ENCODE peak calls at places on chromosomes 16 and 17, in eight cellular contexts. O, X, Y, W, G, R, C and Z are unnamed samples.

GRCh38 chr16:84446596-84447392 is 57.7 kb downstream of the MEAK7 start:
- DNase-seq in O (no peak), X (no peak), Y (no peak), W (no peak), G (no peak), R (no peak), C (no peak), Z (no peak)

GRCh38 chr16:58461640-58462039 is 38.3 kb upstream of the NDRG4 start:
- DNase-seq in O (no peak), X (no peak), Y (no peak), W (no peak), G (no peak), R (no peak), C (no peak), Z (no peak)

GRCh38 chr17:7837375-7838290 is 3.6 kb downstream of the KDM6B start:
- DNase-seq in O (no peak), X (no peak), Y (no peak), W (no peak), G (no peak), R (no peak), C (no peak), Z (no peak)

GRCh38 chr16:959232-960040 is 11.3 kb downstream of the LMF1 start:
- DNase-seq in O (no peak), X (no peak), Y (no peak), W (no peak), G (no peak), R (no peak), C (peak), Z (no peak)

GRCh38 chr17:11238710-11239109 is 2.3 kb upstream of the SHISA6 start:
- DNase-seq in O (no peak), X (no peak), Y (no peak), W (no peak), G (no peak), R (no peak), C (no peak), Z (no peak)

GRCh38 chr17:32310927-32311568 is 30.9 kb downstream of the C17orf75 start:
- DNase-seq in O (no peak), X (no peak), Y (no peak), W (no peak), G (no peak), R (no peak), C (no peak), Z (no peak)

GRCh38 chr16:52837251-52837650 is 215.4 kb downstream of the CHD9NB start:
- DNase-seq in O (peak), X (no peak), Y (no peak), W (no peak), G (no peak), R (no peak), C (no peak), Z (no peak)

GRCh38 chr16:47019563-47019962 is 46.1 kb upstream of the DNAJA2 start:
- DNase-seq in O (no peak), X (no peak), Y (no peak), W (no peak), G (no peak), R (no peak), C (no peak), Z (no peak)

GRCh38 chr17:19648475-19649406 is at the start of gene ALDH3A2:
- DNase-seq in O (peak), X (peak), Y (peak), W (peak), G (peak), R (peak), C (peak), Z (peak)

GRCh38 chr17:31537558-31537957 is 146.1 kb downstream of the RAB11FIP4 start:
- DNase-seq in O (no peak), X (no peak), Y (no peak), W (peak), G (no peak), R (peak), C (no peak), Z (peak)

GRCh38 chr16:50535506-50536257 is 12.5 kb upstream of the NKD1 start:
- DNase-seq in O (no peak), X (no peak), Y (no peak), W (no peak), G (no peak), R (no peak), C (no peak), Z (no peak)

GRCh38 chr17:43018932-43019331 is 3.3 kb downstream of the VAT1 start:
- DNase-seq in O (no peak), X (no peak), Y (no peak), W (no peak), G (no peak), R (no peak), C (no peak), Z (no peak)

GRCh38 chr17:50719924-50720805 is 762 bp downstream of the LUC7L3 start:
- DNase-seq in O (no peak), X (no peak), Y (peak), W (no peak), G (no peak), R (no peak), C (no peak), Z (no peak)

GRCh38 chr16:59905628-59906027 is 1171.5 kb upstream of the GOT2 start:
- DNase-seq in O (peak), X (no peak), Y (no peak), W (no peak), G (no peak), R (no peak), C (no peak), Z (no peak)

GRCh38 chr17:42459256-42459982 is 741 bp downstream of the ATP6V0A1 start:
- DNase-seq in O (peak), X (no peak), Y (peak), W (peak), G (peak), R (peak), C (peak), Z (peak)

GRCh38 chr17:61478026-61478789 is 26.0 kb downstream of the TBX4 start:
- DNase-seq in O (no peak), X (no peak), Y (no peak), W (no peak), G (no peak), R (no peak), C (peak), Z (no peak)

GRCh38 chr16:86714166-86714565 is 135.8 kb downstream of the FOXL1 start:
- DNase-seq in O (no peak), X (no peak), Y (no peak), W (no peak), G (no peak), R (no peak), C (no peak), Z (no peak)

GRCh38 chr16:28910046-28911031 is 14.7 kb downstream of the RABEP2 start:
- DNase-seq in O (no peak), X (no peak), Y (no peak), W (no peak), G (no peak), R (peak), C (no peak), Z (no peak)

GRCh38 chr17:77546772-77547201 is 406.0 kb downstream of the SEC14L1 start:
- DNase-seq in O (no peak), X (no peak), Y (no peak), W (no peak), G (no peak), R (peak), C (no peak), Z (no peak)

GRCh38 chr17:12395733-12396354 is 269.8 kb upstream of the MYOCD start:
- DNase-seq in O (peak), X (no peak), Y (no peak), W (peak), G (no peak), R (no peak), C (no peak), Z (peak)

GRCh38 chr16:20950294-20950693 is 49.7 kb downstream of the LYRM1 start:
- DNase-seq in O (no peak), X (no peak), Y (no peak), W (no peak), G (no peak), R (no peak), C (no peak), Z (no peak)

GRCh38 chr17:55693244-55694216 is 29.1 kb downstream of the TMEM100 start:
- DNase-seq in O (no peak), X (no peak), Y (no peak), W (peak), G (peak), R (peak), C (no peak), Z (peak)

GRCh38 chr17:40247926-40248495 is 28.9 kb downstream of the WIPF2 start:
- DNase-seq in O (no peak), X (no peak), Y (peak), W (peak), G (no peak), R (no peak), C (no peak), Z (peak)

GRCh38 chr16:20327444-20328041 is at the start of gene GP2:
- DNase-seq in O (no peak), X (no peak), Y (no peak), W (peak), G (no peak), R (no peak), C (no peak), Z (no peak)

GRCh38 chr16:75219838-75220237 is 1.1 kb downstream of the CTRB1 start:
- DNase-seq in O (no peak), X (no peak), Y (no peak), W (no peak), G (no peak), R (no peak), C (no peak), Z (no peak)

GRCh38 chr17:28469376-28469775 is 4.1 kb upstream of the SLC13A2 start:
- DNase-seq in O (no peak), X (no peak), Y (no peak), W (no peak), G (no peak), R (no peak), C (no peak), Z (no peak)

GRCh38 chr17:47802341-47803022 is 19.1 kb downstream of the OSBPL7 start:
- DNase-seq in O (peak), X (peak), Y (no peak), W (peak), G (no peak), R (peak), C (no peak), Z (peak)

GRCh38 chr16:489606-490005 is 37.9 kb upstream of the CAPN15 start:
- DNase-seq in O (no peak), X (no peak), Y (no peak), W (no peak), G (no peak), R (no peak), C (no peak), Z (no peak)

GRCh38 chr16:2912330-2913199 is 834 bp downstream of the FLYWCH1 start:
- DNase-seq in O (peak), X (peak), Y (peak), W (peak), G (no peak), R (peak), C (peak), Z (peak)

GRCh38 chr16:66936889-66937554 is 1.7 kb downstream of the CES2 start:
- DNase-seq in O (no peak), X (no peak), Y (no peak), W (no peak), G (no peak), R (no peak), C (no peak), Z (no peak)

GRCh38 chr17:34306466-34306865 is 12.8 kb upstream of the CCL8 start:
- DNase-seq in O (peak), X (no peak), Y (peak), W (peak), G (no peak), R (no peak), C (no peak), Z (peak)
- TF ChIP-seq CTCF in O (peak), X (no peak), Y (peak), W (peak), G (peak), R (peak), C (peak), Z (peak)

GRCh38 chr17:74777884-74778490 is 1.8 kb upstream of the NAT9 start:
- DNase-seq in O (no peak), X (no peak), Y (no peak), W (no peak), G (no peak), R (no peak), C (no peak), Z (no peak)

GRCh38 chr17:74776990-74777389 is 845 bp upstream of the NAT9 start:
- DNase-seq in O (no peak), X (no peak), Y (no peak), W (no peak), G (no peak), R (no peak), C (no peak), Z (no peak)

GRCh38 chr17:74779948-74780400 is 3.8 kb upstream of the NAT9 start:
- DNase-seq in O (no peak), X (peak), Y (peak), W (peak), G (peak), R (peak), C (peak), Z (no peak)

GRCh38 chr17:74780443-74781238 is 4.5 kb upstream of the NAT9 start:
- DNase-seq in O (peak), X (no peak), Y (no peak), W (no peak), G (no peak), R (no peak), C (no peak), Z (no peak)

GRCh38 chr17:74778960-74779359 is 2.8 kb upstream of the NAT9 start:
- DNase-seq in O (no peak), X (no peak), Y (no peak), W (no peak), G (no peak), R (no peak), C (no peak), Z (no peak)
- H3K27ac ChIP-seq in O (no peak), X (peak), Y (peak), W (no peak), G (no peak), R (no peak), C (no peak), Z (no peak)

GRCh38 chr17:68011199-68011665 is 15.0 kb upstream of the C17orf58 start:
- DNase-seq in O (peak), X (peak), Y (peak), W (peak), G (peak), R (peak), C (peak), Z (no peak)
- TF ChIP-seq CTCF in O (peak), X (peak), Y (peak), W (peak), G (peak), R (peak), C (peak), Z (peak)

GRCh38 chr17:30302241-30302640 is 10.5 kb upstream of the BLMH start:
- DNase-seq in O (no peak), X (no peak), Y (no peak), W (no peak), G (no peak), R (no peak), C (no peak), Z (no peak)
- H3K27ac ChIP-seq in O (no peak), X (no peak), Y (no peak), W (no peak), G (no peak), R (no peak), C (no peak), Z (no peak)

GRCh38 chr17:75830168-75831031 is 13.8 kb downstream of the UNC13D start:
- DNase-seq in O (peak), X (no peak), Y (no peak), W (no peak), G (no peak), R (peak), C (no peak), Z (no peak)

GRCh38 chr17:75828741-75829140 is 15.5 kb downstream of the UNC13D start:
- DNase-seq in O (no peak), X (no peak), Y (no peak), W (no peak), G (no peak), R (no peak), C (no peak), Z (no peak)

GRCh38 chr17:75831032-75831567 is 13.1 kb downstream of the UNC13D start:
- DNase-seq in O (no peak), X (no peak), Y (no peak), W (no peak), G (no peak), R (peak), C (no peak), Z (no peak)

GRCh38 chr17:75828051-75828400 is 16.2 kb downstream of the UNC13D start:
- DNase-seq in O (no peak), X (no peak), Y (no peak), W (no peak), G (no peak), R (no peak), C (no peak), Z (no peak)

DNA sequence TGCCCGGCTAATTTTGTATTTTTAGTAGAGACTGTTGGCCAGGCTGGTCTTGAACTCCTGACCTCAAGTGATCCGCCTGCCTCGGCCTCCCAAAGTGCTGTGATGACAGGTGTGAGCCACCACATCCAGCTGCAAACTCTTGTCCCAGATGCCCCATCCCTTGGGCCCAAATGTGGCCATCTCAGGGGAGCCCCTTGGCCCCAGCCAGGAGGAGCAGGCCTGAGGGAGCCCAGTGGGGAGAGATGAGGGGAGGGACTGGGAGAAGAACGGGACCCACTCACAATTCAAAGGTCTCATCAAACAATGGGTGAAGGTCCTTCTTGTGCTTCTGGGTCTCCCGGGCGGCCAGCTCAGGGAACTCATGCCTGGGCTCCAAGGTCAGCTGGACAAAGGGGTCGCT is 14.5 kb downstream of the UNC13D start:
- DNase-seq in O (no peak), X (no peak), Y (no peak), W (no peak), G (no peak), R (no peak), C (no peak), Z (no peak)
- TF ChIP-seq CTCF in O (no peak), X (no peak), Y (no peak), W (no peak), G (no peak), R (no peak), C (no peak), Z (no peak)

GRCh38 chr17:2029911-2030778 is at the start of gene DPH1:
- DNase-seq in O (peak), X (peak), Y (peak), W (peak), G (peak), R (peak), C (peak), Z (peak)
- H3K27ac ChIP-seq in O (peak), X (peak), Y (peak), W (peak), G (peak), R (peak), C (peak), Z (peak)

DNA sequence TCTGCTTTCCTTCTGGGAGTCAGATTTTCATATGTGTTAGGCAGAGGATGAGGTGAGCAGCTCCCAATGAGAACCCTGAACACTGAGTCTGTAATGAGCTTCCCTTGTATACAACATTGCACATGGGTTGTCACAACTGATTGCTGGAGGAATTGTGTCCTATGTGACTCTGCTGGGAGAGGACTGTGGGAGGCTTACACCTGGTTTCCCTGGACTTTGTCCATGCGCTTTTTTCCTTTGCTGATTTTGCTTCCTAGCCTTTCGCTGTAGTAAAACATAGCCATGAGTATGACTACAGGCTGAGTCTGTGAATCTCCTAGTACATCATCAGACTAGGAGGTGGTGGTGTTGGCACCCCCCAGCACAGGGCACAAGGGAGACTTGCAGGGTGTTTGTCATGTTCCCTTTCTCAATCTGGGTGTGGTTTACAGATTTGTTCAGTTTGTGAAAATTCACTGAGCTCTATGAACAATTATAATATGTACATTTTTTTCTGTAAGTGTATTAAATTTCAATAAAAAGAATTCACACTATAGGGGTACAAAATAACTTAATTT is 1.7 kb upstream of the PLK1 start:
- DNase-seq in O (no peak), X (no peak), Y (no peak), W (peak), G (no peak), R (no peak), C (no peak), Z (no peak)
- TF ChIP-seq CTCF in O (no peak), X (no peak), Y (no peak), W (no peak), G (no peak), R (no peak), C (no peak), Z (no peak)